ENCODE peak calls at places on chromosome 12, in eight cellular contexts. G is adrenal gland; W is pons; P is stimulated activated CD8-positive, alpha-beta memory T cell treated with anti-CD3 and anti-CD28 coated beads, Interleukin-7, amount 100 ng/mL, for 24 hours; I is uterus; Z is brain microvascular endothelial cell; V is aorta; B is Panc1. R is an unnamed sample.

GRCh38 chr12:26153421-26154154 is 28.8 kb upstream of the BHLHE41 start:
- DNase-seq in G (peak), W (no peak), P (no peak), I (peak), Z (peak), V (no peak), B (peak), R (peak)

GRCh38 chr12:101594700-101595099 is at the start of gene MYBPC1:
- DNase-seq in G (no peak), W (no peak), P (no peak), I (no peak), Z (no peak), V (no peak), B (no peak), R (no peak)

GRCh38 chr12:24534632-24535031 is 414.3 kb downstream of the BCAT1 start:
- DNase-seq in G (no peak), W (peak), P (no peak), I (no peak), Z (no peak), V (no peak), B (no peak), R (no peak)

GRCh38 chr12:69428351-69429048 is 41.7 kb upstream of the FRS2 start:
- DNase-seq in G (no peak), W (no peak), P (no peak), I (no peak), Z (no peak), V (no peak), B (no peak), R (no peak)

GRCh38 chr12:101747695-101748094 is 8.4 kb upstream of the SYCP3 start:
- DNase-seq in G (no peak), W (no peak), P (no peak), I (no peak), Z (no peak), V (no peak), B (no peak), R (no peak)

GRCh38 chr12:121926874-121927706 is 8.7 kb downstream of the CFAP251 start:
- DNase-seq in G (no peak), W (no peak), P (no peak), I (no peak), Z (no peak), V (no peak), B (no peak), R (no peak)

GRCh38 chr12:58873496-58873895 is 46.8 kb downstream of the LRIG3 start:
- DNase-seq in G (no peak), W (no peak), P (no peak), I (no peak), Z (peak), V (no peak), B (no peak), R (no peak)

GRCh38 chr12:16984484-16984883 is 378.5 kb upstream of the LMO3 start:
- DNase-seq in G (no peak), W (no peak), P (no peak), I (no peak), Z (no peak), V (no peak), B (no peak), R (no peak)

GRCh38 chr12:19915392-19916192 is 452.7 kb upstream of the PDE3A start:
- DNase-seq in G (no peak), W (peak), P (no peak), I (no peak), Z (peak), V (no peak), B (no peak), R (no peak)

GRCh38 chr12:94286580-94287244 is 138.3 kb downstream of the PLXNC1 start:
- DNase-seq in G (no peak), W (no peak), P (no peak), I (no peak), Z (no peak), V (no peak), B (no peak), R (no peak)

GRCh38 chr12:91628656-91629055 is 446.0 kb upstream of the DCN start:
- DNase-seq in G (no peak), W (no peak), P (no peak), I (no peak), Z (no peak), V (no peak), B (no peak), R (no peak)

GRCh38 chr12:97538705-97539104 is 76.1 kb downstream of the RMST start:
- DNase-seq in G (no peak), W (no peak), P (no peak), I (no peak), Z (no peak), V (no peak), B (no peak), R (no peak)

GRCh38 chr12:46523863-46524770 is 151.5 kb upstream of the SLC38A2 start:
- DNase-seq in G (no peak), W (no peak), P (no peak), I (peak), Z (peak), V (peak), B (peak), R (peak)

GRCh38 chr12:10212623-10213131 is at the start of gene GABARAPL1:
- DNase-seq in G (peak), W (no peak), P (peak), I (peak), Z (peak), V (peak), B (no peak), R (peak)

GRCh38 chr12:105036937-105037649 is 47.2 kb downstream of the ALDH1L2 start:
- DNase-seq in G (no peak), W (no peak), P (no peak), I (no peak), Z (no peak), V (no peak), B (no peak), R (no peak)

GRCh38 chr12:47107926-47108325 is 28.2 kb upstream of the AMIGO2 start:
- DNase-seq in G (no peak), W (no peak), P (no peak), I (no peak), Z (no peak), V (no peak), B (no peak), R (no peak)

GRCh38 chr12:49059385-49060232 is 985 bp downstream of the KMT2D start:
- DNase-seq in G (no peak), W (no peak), P (no peak), I (no peak), Z (peak), V (no peak), B (no peak), R (peak)

GRCh38 chr12:118999107-118999506 is 17.8 kb downstream of the SRRM4 start:
- DNase-seq in G (no peak), W (no peak), P (no peak), I (no peak), Z (no peak), V (no peak), B (no peak), R (no peak)

GRCh38 chr12:51388826-51389225 is 2.4 kb downstream of the GALNT6 start:
- DNase-seq in G (no peak), W (peak), P (no peak), I (no peak), Z (no peak), V (no peak), B (no peak), R (no peak)

R was measured in AG08396.